ENCODE peak calls at places on chromosome 14, in five cellular contexts. I is testis, M is PC-3, T is SK-N-SH, L is lung. Q is an unnamed sample.

GRCh38 chr14:55689971-55690871 is 110.2 kb downstream of the KTN1 start:
- DNase-seq in I (no peak), M (peak; percentile 83), T (no peak), L (no peak), Q (no peak)

GRCh38 chr14:23669441-23669840 is 33.3 kb downstream of the DHRS2 start:
- DNase-seq in I (no peak), M (no peak), T (no peak), L (no peak), Q (no peak)

GRCh38 chr14:68462683-68463082 is 330.2 kb downstream of the ZFP36L1 start:
- DNase-seq in I (no peak), M (no peak), T (no peak), L (no peak), Q (no peak)

GRCh38 chr14:30990766-30991165 is 34.7 kb upstream of the AP4S1 start:
- DNase-seq in I (no peak), M (no peak), T (no peak), L (no peak), Q (no peak)

GRCh38 chr14:24055971-24056799 is 4.4 kb downstream of the CARMIL3 start:
- DNase-seq in I (no peak), M (no peak), T (peak; percentile 2), L (no peak), Q (no peak)

GRCh38 chr14:56524971-56525677 is 54.5 kb upstream of the TMEM260 start:
- DNase-seq in I (no peak), M (no peak), T (no peak), L (no peak), Q (no peak)

GRCh38 chr14:55963295-55963694 is 154.9 kb upstream of the PELI2 start:
- DNase-seq in I (no peak), M (no peak), T (no peak), L (no peak), Q (no peak)

GRCh38 chr14:27114180-27114579 is 516.3 kb upstream of the NOVA1 start:
- DNase-seq in I (no peak), M (no peak), T (no peak), L (no peak), Q (no peak)

GRCh38 chr14:54651649-54652048 is 84.7 kb downstream of the SAMD4A start:
- DNase-seq in I (no peak), M (peak; percentile 55), T (no peak), L (no peak), Q (no peak)

GRCh38 chr14:77988966-77989365 is 181.2 kb upstream of the NRXN3 start:
- DNase-seq in I (no peak), M (peak; percentile 43), T (no peak), L (no peak), Q (no peak)

GRCh38 chr14:72646861-72647528 is 246.9 kb downstream of the DPF3 start:
- DNase-seq in I (peak; percentile 43), M (peak; percentile 62), T (no peak), L (no peak), Q (no peak)

GRCh38 chr14:72822946-72823611 is 70.8 kb downstream of the DPF3 start:
- DNase-seq in I (peak; percentile 56), M (no peak), T (peak; percentile 35), L (no peak), Q (no peak)

GRCh38 chr14:51453869-51454268 is 197.8 kb upstream of the FRMD6 start:
- DNase-seq in I (no peak), M (no peak), T (no peak), L (no peak), Q (no peak)

GRCh38 chr14:92486881-92487280 is 26.7 kb upstream of the RIN3 start:
- DNase-seq in I (no peak), M (no peak), T (no peak), L (no peak), Q (no peak)

GRCh38 chr14:21241218-21241819 is 27.9 kb downstream of the HNRNPC start:
- DNase-seq in I (no peak), M (peak; percentile 56), T (no peak), L (no peak), Q (no peak)
- TF ChIP-seq CTCF in I (peak; percentile 39), M (peak; percentile 61), T (peak; percentile 70), L (no peak), Q (peak; percentile 29)

DNA sequence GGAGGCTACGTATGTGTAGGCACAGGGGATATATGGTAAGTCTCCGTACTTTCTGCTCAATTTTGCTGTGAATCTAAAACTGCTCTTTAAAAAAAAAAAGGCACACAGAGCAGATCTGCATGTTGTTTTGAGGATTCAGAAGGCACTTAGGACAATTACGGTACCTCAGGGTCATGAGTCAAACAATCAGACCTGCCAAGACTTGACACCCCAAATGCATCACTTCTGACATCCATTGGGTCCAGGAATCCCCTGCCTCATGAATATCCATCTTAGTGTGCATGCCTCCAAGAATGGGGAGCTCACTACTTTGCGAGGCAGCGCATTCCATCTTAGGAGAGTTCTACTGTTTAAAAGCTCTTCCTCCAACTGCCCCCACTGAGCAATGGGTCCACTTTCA is 3.0 kb downstream of the BDKRB2 start:
- DNase-seq in I (no peak), M (no peak), T (no peak), L (no peak), Q (no peak)
- H3K4me3 ChIP-seq in I (no peak overlapping the region), M (no peak overlapping the region), T (no peak overlapping the region), L (no peak overlapping the region), Q (no peak overlapping the region)

DNA sequence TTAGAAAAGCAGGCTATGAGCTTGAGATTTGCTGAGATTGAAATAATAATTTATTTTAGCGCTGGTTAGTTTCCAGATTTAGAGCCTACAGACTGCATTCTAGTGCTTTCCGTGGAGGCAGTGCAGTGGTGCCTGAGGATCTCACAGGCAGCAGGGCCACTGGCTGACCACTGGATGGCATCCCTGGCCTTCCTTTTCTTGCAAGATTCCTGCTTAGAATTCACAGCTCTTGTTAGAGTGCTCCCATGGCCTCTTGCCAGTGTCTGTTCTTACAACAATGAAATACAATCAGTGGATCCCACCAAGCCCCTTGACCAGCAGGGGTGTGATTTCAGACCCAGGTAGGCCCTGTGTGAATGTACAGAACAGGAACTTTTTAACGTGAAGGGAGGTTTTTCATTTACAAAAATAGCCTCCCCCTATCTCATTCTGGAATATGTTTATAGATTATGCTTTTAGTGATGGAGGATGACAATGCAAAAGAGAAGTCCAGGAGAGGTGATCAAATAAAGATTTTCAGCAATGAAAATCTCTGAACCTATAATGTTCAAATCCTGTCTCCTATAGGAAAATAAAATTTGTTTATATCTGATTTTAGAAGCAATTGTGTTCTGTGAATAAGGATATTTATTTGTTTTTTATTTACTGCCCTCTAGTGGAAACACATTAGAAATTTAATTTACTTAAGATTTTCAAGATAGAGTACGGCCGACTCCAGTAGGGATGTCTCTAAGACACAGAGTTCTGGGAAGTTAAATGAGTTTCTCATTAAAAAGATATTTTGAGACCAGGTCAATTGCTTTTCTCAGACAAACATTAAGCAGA is 362.2 kb upstream of the STXBP6 start:
- DNase-seq in I (peak; percentile 59), M (peak; percentile 7), T (no peak), L (no peak), Q (no peak)
- TF ChIP-seq CTCF in I (peak; percentile 16), M (peak; percentile 48), T (peak; percentile 54), L (no peak), Q (no peak)

GRCh38 chr14:97218713-97219355 is 421.7 kb downstream of the VRK1 start:
- DNase-seq in I (peak; percentile 23), M (no peak), T (peak; percentile 19), L (no peak), Q (no peak)

GRCh38 chr14:97218336-97218712 is 421.1 kb downstream of the VRK1 start:
- DNase-seq in I (no peak), M (no peak), T (no peak), L (no peak), Q (no peak)

GRCh38 chr14:97221572-97221971 is 424.4 kb downstream of the VRK1 start:
- DNase-seq in I (no peak), M (no peak), T (no peak), L (no peak), Q (no peak)

GRCh38 chr14:97217094-97217885 is 420.1 kb downstream of the VRK1 start:
- DNase-seq in I (no peak), M (no peak), T (no peak), L (no peak), Q (no peak)

DNA sequence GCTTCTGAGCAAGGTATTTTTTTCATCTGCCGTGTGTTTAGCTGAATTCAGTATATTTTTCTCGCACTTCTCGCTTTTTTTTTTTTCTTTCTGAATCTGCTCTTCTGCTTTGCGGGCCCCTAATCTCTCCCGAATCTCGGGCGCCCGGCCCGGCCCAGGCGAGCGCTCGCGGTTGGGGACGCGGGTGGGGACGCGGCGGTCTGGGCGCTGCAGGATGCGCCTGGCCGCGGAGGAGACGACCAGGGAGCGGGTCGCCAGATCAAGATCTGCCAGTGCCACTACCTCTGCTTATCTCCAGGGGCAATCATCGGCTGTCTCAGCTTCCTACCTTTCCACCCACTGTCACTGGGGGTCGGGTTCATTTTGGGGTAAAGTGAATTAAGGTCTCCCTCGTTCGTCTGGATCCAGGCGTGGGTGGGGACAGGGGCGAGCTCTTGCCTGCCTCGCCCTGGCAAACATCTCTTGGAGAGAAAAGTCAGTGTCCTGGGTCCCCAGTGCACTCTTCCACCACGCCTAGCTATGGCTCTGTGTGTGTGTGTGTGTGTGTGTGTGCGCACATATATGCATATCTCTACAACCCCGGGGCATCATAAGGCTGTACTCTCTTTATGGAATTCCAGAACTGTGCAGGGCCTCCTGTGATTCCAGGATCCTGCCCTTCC is 422.3 kb downstream of the VRK1 start:
- DNase-seq in I (no peak), M (no peak), T (peak; percentile 10), L (no peak), Q (no peak)
- H3K4me3 ChIP-seq in I (peak overlapping the region; percentile 32), M (no peak overlapping the region), T (no peak overlapping the region), L (no peak overlapping the region), Q (peak overlapping the region; percentile 54)

DNA sequence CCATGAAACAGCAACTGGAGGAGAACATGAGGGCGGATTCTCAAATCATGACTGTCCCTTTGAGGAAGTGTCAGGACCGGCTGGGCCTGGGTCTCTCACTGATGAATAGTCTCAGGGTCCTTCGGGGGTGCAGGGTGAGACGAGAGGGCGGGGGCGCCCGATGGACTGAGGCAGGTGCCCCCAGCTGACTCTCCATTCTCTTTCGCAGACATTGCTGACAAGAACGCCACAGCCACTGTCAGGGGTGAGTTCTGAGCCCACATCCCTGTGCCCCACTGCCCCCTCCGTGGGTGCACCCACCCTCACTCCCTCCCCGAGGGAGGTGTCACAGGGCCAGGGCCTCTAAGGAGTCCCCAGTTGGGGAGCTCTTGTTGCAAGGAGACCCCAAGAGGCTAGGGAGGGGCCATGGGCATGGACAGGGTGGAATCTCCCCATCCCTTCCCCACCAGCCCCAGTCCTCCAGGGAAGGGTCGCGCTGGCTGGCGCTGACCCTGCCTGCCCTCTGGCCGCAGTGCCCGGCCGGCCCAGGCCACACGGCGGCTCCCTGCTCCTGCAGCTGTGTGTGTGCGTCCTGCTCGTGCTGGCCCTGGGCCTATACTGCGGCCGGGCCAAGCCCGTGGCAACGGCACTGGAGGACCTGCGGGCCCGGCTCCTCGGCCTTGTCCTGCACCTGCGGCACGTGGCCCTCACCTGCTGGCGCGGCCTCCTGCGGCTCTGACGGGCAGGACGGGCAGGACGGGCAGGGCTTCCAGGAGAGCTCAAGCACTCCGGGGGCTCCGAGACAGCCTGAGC is 8.7 kb downstream of the C14orf180 start:
- DNase-seq in I (no peak), M (no peak), T (peak; percentile 67), L (no peak), Q (no peak)
- TF ChIP-seq CTCF in I (no peak), M (no peak), T (no peak), L (no peak), Q (no peak)